ENCODE peak calls at places on chromosome 5, in seven cellular contexts. C is CD8-positive, alpha-beta memory T cell; F is mesendoderm; P is mammary epithelial cell; J is NT2/D1; L is MM.1S; A is kidney epithelial cell. Q is an unnamed sample.

GRCh38 chr5:27437594-27438200 is 399.3 kb upstream of the CDH9 start:
- DNase-seq in J (no peak), F (no peak), P (no peak), L (no peak), A (peak; percentile 64), C (no peak), Q (no peak)

GRCh38 chr5:71589903-71590302 is 2.8 kb downstream of the MCCC2 start:
- DNase-seq in P (no peak), J (no peak), F (no peak), L (peak; percentile 85), C (no peak), A (no peak), Q (no peak)

GRCh38 chr5:80175337-80175736 is 80.5 kb downstream of the SERINC5 start:
- DNase-seq in A (no peak), F (no peak), C (no peak), L (no peak), P (no peak), J (no peak), Q (no peak)

GRCh38 chr5:16663848-16664247 is 47.1 kb upstream of the RETREG1 start:
- DNase-seq in C (no peak), P (no peak), L (no peak), F (no peak), A (no peak), J (no peak), Q (no peak)

GRCh38 chr5:56175465-56175864 is 57.7 kb downstream of the ANKRD55 start:
- DNase-seq in C (no peak), J (peak; percentile 70), L (no peak), P (peak; percentile 57), F (peak; percentile 95), A (peak; percentile 53), Q (peak; percentile 52)

GRCh38 chr5:84393969-84394368 is 9.3 kb upstream of the EDIL3 start:
- DNase-seq in L (no peak), J (no peak), C (no peak), P (peak; percentile 86), F (no peak), A (peak; percentile 89), Q (no peak)

GRCh38 chr5:40227366-40227765 is 452.3 kb upstream of the PTGER4 start:
- DNase-seq in L (no peak), A (no peak), J (no peak), P (no peak), C (no peak), F (no peak), Q (no peak)

GRCh38 chr5:142892021-142892420 is 121.8 kb downstream of the ARHGAP26 start:
- DNase-seq in F (peak; percentile 91), J (no peak), P (no peak), C (no peak), L (no peak), A (no peak), Q (no peak)

GRCh38 chr5:502325-503079 is 21.7 kb downstream of the SLC9A3 start:
- DNase-seq in C (no peak), J (no peak), L (no peak), F (peak; percentile 53), P (no peak), A (no peak), Q (no peak)

GRCh38 chr5:151811593-151812321 is 40.0 kb downstream of the G3BP1 start:
- DNase-seq in L (no peak), A (no peak), C (no peak), F (no peak), J (no peak), P (peak; percentile 16), Q (no peak)

GRCh38 chr5:65739162-65739561 is 17.2 kb downstream of the NLN start:
- DNase-seq in C (no peak), P (no peak), F (no peak), J (no peak), L (no peak), A (no peak), Q (no peak)

GRCh38 chr5:137750436-137750835 is 3.7 kb downstream of the HNRNPA0 start:
- DNase-seq in L (no peak), P (no peak), J (no peak), A (no peak), C (no peak), F (no peak), Q (no peak)

GRCh38 chr5:111384220-111384619 is 128.1 kb downstream of the STARD4 start:
- DNase-seq in F (peak; percentile 5), P (peak; percentile 41), C (no peak), J (no peak), L (no peak), A (no peak), Q (no peak)

GRCh38 chr5:10633271-10634049 is 69.6 kb downstream of the ANKRD33B start:
- DNase-seq in C (no peak), F (no peak), A (no peak), J (no peak), P (no peak), L (peak; percentile 8), Q (no peak)

GRCh38 chr5:173730610-173731302 is 114.3 kb upstream of the BOD1 start:
- DNase-seq in A (no peak), J (no peak), F (no peak), P (no peak), C (no peak), L (no peak), Q (no peak)

GRCh38 chr5:96347502-96348292 is 85.4 kb downstream of the PCSK1 start:
- DNase-seq in J (no peak), P (no peak), C (no peak), L (no peak), F (no peak), A (no peak), Q (no peak)

GRCh38 chr5:78424680-78425079 is 64.3 kb downstream of the SCAMP1 start:
- DNase-seq in F (no peak), J (no peak), P (no peak), A (no peak), C (no peak), L (no peak), Q (no peak)

GRCh38 chr5:370311-370958 is 48.9 kb downstream of the AHRR start:
- DNase-seq in A (no peak), J (no peak), L (no peak), F (no peak), P (no peak), C (no peak), Q (no peak)

GRCh38 chr5:112878760-112879159 is 17.7 kb downstream of the SRP19 start:
- DNase-seq in P (peak; percentile 77), L (peak; percentile 94), F (peak; percentile 56), A (peak; percentile 29), C (peak; percentile 15), J (no peak), Q (no peak)
- H3K4me3 ChIP-seq in P (no peak overlapping the region), L (peak overlapping the region; percentile 21), F (no peak overlapping the region), A (no peak overlapping the region), C (no peak overlapping the region), J (no peak overlapping the region), Q (no peak overlapping the region)

DNA sequence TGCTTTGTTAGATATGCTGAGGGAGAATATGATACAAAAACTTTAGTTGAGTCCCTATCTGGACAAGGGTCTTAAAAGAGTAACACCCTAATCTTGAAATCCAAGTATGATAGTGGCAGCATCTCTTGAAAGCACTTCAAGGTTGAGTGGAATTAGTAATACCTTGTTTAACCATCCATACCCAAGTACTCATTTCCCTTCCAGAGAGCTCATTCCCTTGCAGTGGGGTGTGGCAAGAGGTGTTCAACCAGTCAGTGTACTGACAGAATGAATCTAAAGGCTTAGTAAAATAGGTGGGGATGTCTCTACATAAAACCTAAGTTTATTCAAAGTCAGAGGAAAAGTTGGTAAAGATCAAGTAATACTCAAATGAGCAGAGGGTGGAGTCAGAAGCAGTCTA is 28.6 kb downstream of the RAD1 start:
- DNase-seq in A (no peak), F (no peak), J (no peak), L (no peak), C (no peak), P (no peak), Q (no peak)
- H3K4me3 ChIP-seq in A (no peak overlapping the region), F (no peak overlapping the region), J (no peak overlapping the region), L (no peak overlapping the region), C (no peak overlapping the region), P (no peak overlapping the region), Q (no peak overlapping the region)

GRCh38 chr5:177508217-177508611 is 1.4 kb downstream of the DOK3 start:
- DNase-seq in C (no peak), F (no peak), P (no peak), L (no peak), J (no peak), A (no peak), Q (no peak)
- H3K4me3 ChIP-seq in C (no peak overlapping the region), F (no peak overlapping the region), P (no peak overlapping the region), L (no peak overlapping the region), J (no peak overlapping the region), A (no peak overlapping the region), Q (no peak overlapping the region)

GRCh38 chr5:160469156-160470144 is 47.8 kb downstream of the PTTG1 start:
- DNase-seq in P (no peak), J (no peak), L (peak; percentile 18), A (no peak), F (no peak), C (no peak), Q (no peak)

GRCh38 chr5:160466889-160467554 is 45.4 kb downstream of the PTTG1 start:
- DNase-seq in F (no peak), L (peak; percentile 15), A (no peak), P (no peak), C (no peak), J (no peak), Q (no peak)

GRCh38 chr5:160466121-160466520 is 44.5 kb downstream of the PTTG1 start:
- DNase-seq in C (no peak), L (no peak), A (no peak), F (no peak), P (no peak), J (no peak), Q (no peak)

GRCh38 chr5:160468576-160468975 is 46.9 kb downstream of the PTTG1 start:
- DNase-seq in J (no peak), P (no peak), F (no peak), C (no peak), L (no peak), A (no peak), Q (no peak)

GRCh38 chr5:160467555-160468418 is 46.1 kb downstream of the PTTG1 start:
- DNase-seq in P (peak; percentile 78), A (peak; percentile 90), J (no peak), C (peak; percentile 50), F (no peak), L (peak; percentile 97), Q (peak; percentile 84)
- H3K4me3 ChIP-seq in P (no peak overlapping the region), A (peak overlapping the region; percentile 27), J (no peak overlapping the region), C (peak overlapping the region; percentile 82), F (no peak overlapping the region), L (peak overlapping the region; percentile 87), Q (peak overlapping the region; percentile 45)